ENCODE peak calls at places on chromosomes 1 and 21, in four cellular contexts. P is CD4-positive, alpha-beta T cell; E is GM23338; V is psoas muscle. C is an unnamed sample.

GRCh38 chr1:224730540-224730939 is 114.4 kb downstream of the CNIH3 start:
- DNase-seq in V (no peak), E (no peak), P (no peak), C (no peak)

GRCh38 chr1:172323666-172324065 is 96.8 kb upstream of the C1orf105 start:
- DNase-seq in P (no peak), V (no peak), E (no peak), C (no peak)

GRCh38 chr1:150619576-150620509 is 9.6 kb downstream of the ENSA start:
- DNase-seq in E (no peak), P (no peak), V (no peak), C (peak)

GRCh38 chr1:62064831-62065230 is 129.8 kb upstream of the L1TD1 start:
- DNase-seq in V (no peak), E (no peak), P (no peak), C (no peak)

GRCh38 chr1:40003156-40004093 is 37.1 kb upstream of the CAP1 start:
- DNase-seq in P (no peak), E (no peak), V (no peak), C (no peak)

GRCh38 chr1:235295902-235296350 is 32.1 kb downstream of the ARID4B start:
- DNase-seq in V (no peak), E (peak), P (no peak), C (no peak)

GRCh38 chr1:91278754-91279153 is 125.9 kb downstream of the HFM1 start:
- DNase-seq in V (no peak), E (peak), P (no peak), C (no peak)

GRCh38 chr1:54763814-54764131 is 550 bp downstream of the PARS2 start:
- DNase-seq in E (peak), P (no peak), V (no peak), C (no peak)

GRCh38 chr1:245216356-245217110 is 61.7 kb downstream of the KIF26B start:
- DNase-seq in V (no peak), E (peak), P (no peak), C (no peak)

GRCh38 chr21:32172106-32172505 is 106.7 kb downstream of the MIS18A start:
- DNase-seq in V (no peak), E (no peak), P (no peak), C (no peak)

GRCh38 chr1:209490013-209490412 is 93.5 kb upstream of the CAMK1G start:
- DNase-seq in V (no peak), E (peak), P (no peak), C (no peak)

GRCh38 chr21:14553422-14553821 is 7.3 kb upstream of the SAMSN1 start:
- DNase-seq in V (no peak), P (no peak), E (no peak), C (no peak)

GRCh38 chr1:27033059-27033746 is 20.6 kb upstream of the TENT5B start:
- DNase-seq in E (no peak), V (no peak), P (no peak), C (no peak)

GRCh38 chr1:7117599-7118281 is 332.5 kb downstream of the CAMTA1 start:
- DNase-seq in P (no peak), E (peak), V (peak), C (no peak)

GRCh38 chr1:176852124-176852523 is 312.4 kb downstream of the ASTN1 start:
- DNase-seq in P (no peak), V (no peak), E (no peak), C (no peak)

GRCh38 chr1:230495891-230496385 is 69.8 kb upstream of the PGBD5 start:
- DNase-seq in E (no peak), P (no peak), V (no peak), C (no peak)

GRCh38 chr21:23858878-23859277 is 1748.4 kb downstream of the MRPL39 start:
- DNase-seq in E (no peak), P (no peak), V (no peak), C (no peak)

DNA sequence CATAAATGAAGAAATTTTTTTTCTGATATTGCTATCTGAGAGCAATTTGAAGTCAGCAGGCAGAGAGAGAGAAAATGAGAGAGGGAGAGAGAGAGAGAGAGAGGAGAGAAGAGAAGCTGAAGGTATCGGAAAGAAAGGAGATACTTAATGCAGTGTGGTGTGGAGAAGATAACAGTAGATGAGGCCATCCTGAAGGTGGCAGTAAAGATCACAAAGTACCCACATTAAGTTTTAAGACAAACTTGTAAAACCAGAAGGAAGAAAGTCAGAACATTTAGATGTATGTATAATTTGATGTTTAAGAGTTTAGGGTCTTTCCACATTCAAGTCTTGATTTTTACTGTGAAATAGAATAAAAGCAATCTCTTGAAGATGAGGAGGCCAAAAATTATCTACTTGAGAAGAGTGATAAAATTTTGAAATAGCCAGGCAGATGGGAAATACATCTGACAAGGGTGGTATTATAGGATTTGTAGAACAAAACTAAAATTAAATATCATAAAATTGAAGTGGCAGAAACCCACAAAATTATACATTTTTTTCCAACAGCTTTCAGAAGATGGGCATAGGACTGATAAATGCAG is 1753.4 kb downstream of the MRPL39 start:
- DNase-seq in P (no peak), E (peak), V (no peak), C (no peak)
- TF ChIP-seq CTCF in P (no peak), E (peak), V (peak), C (peak)

DNA sequence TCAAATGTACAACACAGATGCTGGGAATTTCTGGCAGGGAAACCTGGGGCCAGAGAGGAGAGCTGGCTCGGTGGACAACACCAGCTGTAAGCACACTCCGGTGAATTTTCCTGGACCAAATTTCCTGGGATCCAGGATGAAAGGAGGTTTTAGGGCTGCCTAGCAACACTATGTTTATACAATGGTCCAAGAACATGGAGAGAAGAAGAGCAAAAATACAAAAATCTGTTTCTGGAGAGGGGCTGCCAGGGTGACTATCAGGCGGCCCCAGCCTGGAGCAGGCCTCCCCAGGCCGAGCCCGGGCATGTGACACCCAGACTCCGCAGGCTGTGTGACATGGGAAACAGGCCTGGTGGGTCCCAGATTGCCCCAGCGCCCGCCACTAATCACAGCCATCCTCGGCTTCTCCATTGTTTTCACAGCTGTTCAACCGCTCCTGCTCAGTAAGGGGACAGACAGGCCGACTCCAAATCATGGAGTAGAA is 336.0 kb upstream of the NFIA start:
- DNase-seq in E (no peak), P (no peak), V (no peak), C (no peak)
- H3K27ac ChIP-seq in E (no peak), P (no peak), V (no peak), C (peak)

GRCh38 chr1:180179162-180179957 is 24.7 kb downstream of the QSOX1 start:
- DNase-seq in V (no peak), P (no peak), E (no peak), C (no peak)
- TF ChIP-seq CTCF in V (no peak), P (peak), E (no peak), C (peak)

GRCh38 chr1:229270547-229271447 is at the start of gene RAB4A:
- DNase-seq in P (peak), V (peak), E (peak), C (peak)
- H3K27ac ChIP-seq in P (no peak), V (peak), E (no peak), C (peak)

DNA sequence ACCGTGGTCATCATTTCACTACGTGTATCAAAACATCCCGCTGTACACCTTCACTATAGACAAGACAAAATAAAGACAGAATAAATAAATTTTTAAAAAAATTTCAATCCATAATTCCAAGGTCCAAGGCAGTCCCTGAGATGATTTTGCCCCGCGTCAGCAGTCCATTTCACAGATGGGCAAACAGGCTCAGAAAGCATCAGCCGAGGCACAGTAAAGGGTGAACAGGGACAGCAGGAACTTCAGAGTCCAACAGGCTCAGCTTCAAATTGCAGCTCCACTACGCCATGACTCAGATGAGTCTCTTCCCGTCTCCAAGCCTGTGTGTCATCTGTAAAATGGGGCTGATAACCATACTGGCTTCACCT is 15.0 kb downstream of the MATN1 start:
- DNase-seq in P (no peak), E (no peak), V (no peak), C (no peak)
- TF ChIP-seq CTCF in P (peak), E (no peak), V (no peak), C (no peak)

GRCh38 chr1:11407301-11407994 is 71.5 kb upstream of the DISP3 start:
- DNase-seq in V (no peak), P (no peak), E (no peak), C (no peak)

GRCh38 chr1:11412166-11412565 is 66.8 kb upstream of the DISP3 start:
- DNase-seq in P (no peak), V (no peak), E (no peak), C (no peak)

GRCh38 chr1:11406845-11407244 is 72.1 kb upstream of the DISP3 start:
- DNase-seq in V (no peak), E (no peak), P (no peak), C (no peak)
- H3K27ac ChIP-seq in V (no peak), E (no peak), P (no peak), C (no peak)

C was measured in heart left ventricle.